ENCODE peak calls at places on chromosomes 7 and 10, in nine cellular contexts. M is IMR-90, U is left ventricle myocardium inferior, V is GM23248, Q is transverse colon, N is pancreas, T is A549, K is aorta, P is Peyer's patch. Y is an unnamed sample. For H3K9me3 and H3K4me1, the result is how much of the 10 kb centered on the place peaks cover.

GRCh38 chr7:137879357-137880158 is 32.8 kb upstream of the DGKI start:
- DNase-seq in V (peak), K (no peak), Q (no peak), P (no peak), U (no peak), T (no peak), M (peak), N (no peak), Y (no peak)

GRCh38 chr7:17802056-17802455 is 138.2 kb downstream of the SNX13 start:
- DNase-seq in N (no peak), P (no peak), T (no peak), M (peak), Q (no peak), K (no peak), V (peak), U (no peak), Y (no peak)

GRCh38 chr10:101968910-101969321 is 87.1 kb downstream of the ARMH3 start:
- DNase-seq in K (no peak), V (no peak), U (no peak), T (no peak), M (no peak), N (no peak), Q (no peak), P (no peak), Y (no peak)

GRCh38 chr10:78847486-78847885 is 221.3 kb upstream of the ZMIZ1 start:
- DNase-seq in V (peak), N (no peak), P (no peak), Q (no peak), U (no peak), K (no peak), M (no peak), T (no peak), Y (no peak)

GRCh38 chr10:79390551-79391229 is 43.4 kb downstream of the PPIF start:
- DNase-seq in M (no peak), U (peak), Q (peak), V (no peak), N (peak), P (peak), T (no peak), K (peak), Y (no peak)

GRCh38 chr10:115657161-115657850 is 564.1 kb downstream of the ATRNL1 start:
- DNase-seq in V (peak), N (no peak), M (no peak), P (no peak), K (no peak), T (no peak), Q (no peak), U (no peak), Y (no peak)

GRCh38 chr7:50594136-50594535 is 28.9 kb upstream of the DDC start:
- DNase-seq in M (no peak), V (no peak), T (no peak), Q (no peak), P (no peak), U (no peak), N (no peak), K (no peak), Y (no peak)

GRCh38 chr7:130458256-130458655 is 17.4 kb upstream of the CEP41 start:
- DNase-seq in U (no peak), N (no peak), P (no peak), K (no peak), Q (no peak), M (no peak), T (no peak), V (no peak), Y (peak)

GRCh38 chr10:76885815-76886214 is 751.8 kb downstream of the KCNMA1 start:
- DNase-seq in K (no peak), V (peak), Q (no peak), P (no peak), U (peak), N (no peak), M (no peak), T (no peak), Y (no peak)

GRCh38 chr7:87413951-87414381 is 61.5 kb downstream of the ABCB4 start:
- DNase-seq in K (peak), M (peak), P (no peak), T (peak), Q (no peak), U (no peak), V (peak), N (no peak), Y (no peak)

GRCh38 chr7:2567663-2568238 is 9.0 kb downstream of the IQCE start:
- DNase-seq in M (peak), K (no peak), V (peak), P (no peak), N (peak), Q (no peak), T (no peak), U (peak), Y (no peak)

GRCh38 chr7:41110186-41110585 is 592.7 kb downstream of the INHBA start:
- DNase-seq in T (no peak), M (peak), V (peak), Q (no peak), U (no peak), N (no peak), K (no peak), P (no peak), Y (no peak)

GRCh38 chr7:7567898-7568531 is 1.3 kb downstream of the MIOS start:
- DNase-seq in N (no peak), P (no peak), M (no peak), U (no peak), K (no peak), T (no peak), V (peak), Q (no peak), Y (no peak)

GRCh38 chr10:96889415-96890171 is 57.5 kb downstream of the LCOR start:
- DNase-seq in P (no peak), N (no peak), U (no peak), K (no peak), V (no peak), Q (no peak), T (no peak), M (no peak), Y (no peak)

GRCh38 chr7:146499970-146500369 is 383.4 kb downstream of the CNTNAP2 start:
- DNase-seq in M (no peak), P (no peak), Q (no peak), K (no peak), V (no peak), N (no peak), U (no peak), T (no peak), Y (no peak)
- H3K9me3 ChIP-seq in M (under half), P (under half), Q (under half), K (under half), V (under half), N (under half), U (under half), T (under half), Y (under half)

GRCh38 chr10:93070378-93071176 is 3.1 kb upstream of the CYP26A1 start:
- DNase-seq in P (no peak), K (no peak), U (no peak), T (no peak), N (no peak), Q (no peak), V (no peak), M (no peak), Y (no peak)
- H3K4me1 ChIP-seq in P (under half), K (under half), U (half or more), T (under half), N (under half), Q (half or more), V (under half), M (under half), Y (under half)

GRCh38 chr7:108015740-108016139 is 12.8 kb upstream of the LAMB1 start:
- DNase-seq in V (no peak), T (peak), Q (no peak), N (no peak), M (no peak), P (no peak), U (no peak), K (no peak), Y (no peak)
- H3K27ac ChIP-seq in V (no peak), T (peak), Q (no peak), N (no peak), M (peak), P (no peak), U (no peak), K (no peak), Y (no peak)

GRCh38 chr10:123718544-123719060 is 52.4 kb downstream of the GPR26 start:
- DNase-seq in T (no peak), N (no peak), U (no peak), P (no peak), K (no peak), Q (no peak), V (no peak), M (no peak), Y (no peak)
- H3K9me3 ChIP-seq in T (under half), N (under half), U (under half), P (under half), K (under half), Q (under half), V (under half), M (under half), Y (under half)